ENCODE peak calls at places on chromosomes 2 and 18, in five cellular contexts. D is adrenal gland, V is fibroblast of pulmonary artery, M is colonic mucosa, L is dorsolateral prefrontal cortex. U is an unnamed sample.
A peak's percentile ranks its signal among the peaks of the same experiment; 100 is the strongest.

GRCh38 chr18:57122906-57123510 is 23.9 kb upstream of the BOD1L2 start:
- DNase-seq in V (no peak), L (no peak), D (no peak), M (no peak), U (no peak)

GRCh38 chr2:230060672-230061293 is 7.9 kb downstream of the SLC16A14 start:
- DNase-seq in M (no peak), L (no peak), D (no peak), V (no peak), U (no peak)

GRCh38 chr18:56770873-56771272 is 119.7 kb downstream of the WDR7 start:
- DNase-seq in D (no peak), M (no peak), V (peak; percentile 27), L (no peak), U (no peak)

GRCh38 chr2:181471783-181472182 is 14.6 kb downstream of the ITGA4 start:
- DNase-seq in V (no peak), D (no peak), L (no peak), M (no peak), U (no peak)

GRCh38 chr2:64936809-64937208 is 52.4 kb upstream of the SLC1A4 start:
- DNase-seq in D (no peak), M (no peak), V (no peak), L (no peak), U (no peak)

GRCh38 chr18:3340682-3341097 is 78.8 kb downstream of the MYL12B start:
- DNase-seq in L (no peak), M (no peak), V (peak; percentile 39), D (no peak), U (no peak)

GRCh38 chr2:20916604-20917286 is 93.8 kb upstream of the LDAH start:
- DNase-seq in M (no peak), L (peak; percentile 89), V (peak; percentile 6), D (peak; percentile 56), U (peak; percentile 4)

GRCh38 chr18:5519448-5520362 is 24.1 kb downstream of the EPB41L3 start:
- DNase-seq in V (peak; percentile 69), M (no peak), D (no peak), L (no peak), U (no peak)

GRCh38 chr2:51650769-51651168 is 618.8 kb upstream of the NRXN1 start:
- DNase-seq in V (no peak), L (no peak), M (no peak), D (no peak), U (no peak)

DNA sequence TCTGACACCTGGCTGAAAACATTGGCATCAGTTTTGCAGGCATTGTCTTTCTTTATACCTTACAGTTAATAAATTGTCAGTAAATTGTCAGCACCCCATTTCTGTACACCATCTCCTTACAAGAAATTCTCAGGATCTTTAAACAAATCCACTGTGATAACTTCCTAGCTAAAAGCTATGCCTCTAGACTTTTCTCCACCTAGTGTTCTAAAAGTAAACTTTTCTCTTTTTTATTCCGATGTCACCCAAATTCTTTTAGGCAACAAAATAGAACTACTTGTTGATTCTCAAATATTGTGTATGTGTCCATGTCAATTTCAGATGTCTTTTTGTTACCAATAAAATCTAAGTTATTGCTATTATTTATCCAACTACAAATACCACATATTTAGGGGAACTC is 617.4 kb upstream of the NRXN1 start:
- DNase-seq in V (no peak), L (no peak), D (no peak), M (no peak), U (no peak)
- TF ChIP-seq CTCF in V (peak; percentile 1), L (no peak), D (no peak), M (no peak), U (no peak)

DNA sequence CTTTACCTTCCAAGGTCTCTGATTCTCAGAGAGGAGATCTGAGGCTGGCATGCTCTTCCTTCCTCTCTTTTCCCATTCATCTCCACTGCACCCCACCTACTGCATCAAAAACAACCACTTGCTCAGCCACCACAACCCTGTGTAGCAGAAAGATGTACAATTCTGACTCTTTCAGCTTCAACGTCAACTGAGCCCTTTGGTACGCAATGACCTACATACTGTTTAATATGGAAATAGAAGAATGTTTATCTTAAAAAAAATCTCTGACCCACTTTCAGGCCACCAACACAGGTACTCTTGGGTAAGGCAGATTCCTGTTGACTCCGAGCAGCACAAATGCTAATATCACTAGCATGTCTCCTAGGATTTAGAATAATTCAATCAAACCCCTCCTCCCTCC is 76.2 kb upstream of the AFF3 start:
- DNase-seq in V (no peak), D (no peak), M (no peak), L (no peak), U (no peak)
- H3K4me3 ChIP-seq in V (no peak overlapping the region), D (no peak overlapping the region), M (no peak overlapping the region), L (no peak overlapping the region), U (no peak overlapping the region)

GRCh38 chr2:191230174-191230573 is 15.0 kb upstream of the MYO1B start:
- DNase-seq in L (no peak), V (peak; percentile 70), M (no peak), D (no peak), U (peak; percentile 79)

GRCh38 chr2:191233533-191233932 is 11.7 kb upstream of the MYO1B start:
- DNase-seq in L (no peak), V (no peak), D (no peak), M (no peak), U (no peak)

GRCh38 chr2:191228861-191229260 is 16.3 kb upstream of the MYO1B start:
- DNase-seq in M (no peak), V (no peak), D (no peak), L (no peak), U (no peak)

GRCh38 chr2:191234456-191234855 is 10.7 kb upstream of the MYO1B start:
- DNase-seq in V (no peak), D (no peak), M (no peak), L (no peak), U (no peak)

GRCh38 chr2:191231995-191232394 is 13.2 kb upstream of the MYO1B start:
- DNase-seq in M (no peak), D (no peak), V (peak; percentile 63), L (no peak), U (no peak)
- TF ChIP-seq CTCF in M (peak; percentile 20), D (peak; percentile 22), V (peak; percentile 67), L (peak; percentile 28), U (peak; percentile 58)

GRCh38 chr18:62522178-62522509 is 681 bp upstream of the ZCCHC2 start:
- DNase-seq in M (no peak), D (no peak), V (no peak), L (no peak), U (no peak)

GRCh38 chr18:62522510-62523254 is at the start of gene ZCCHC2:
- DNase-seq in V (peak; percentile 97), L (peak; percentile 99), M (peak; percentile 99), D (peak; percentile 98), U (peak; percentile 75)

GRCh38 chr18:62523631-62524442 is 1.0 kb downstream of the ZCCHC2 start:
- DNase-seq in M (peak; percentile 38), D (peak; percentile 72), V (peak; percentile 58), L (peak; percentile 45), U (no peak)

GRCh38 chr18:62524443-62525200 is 1.8 kb downstream of the ZCCHC2 start:
- DNase-seq in D (peak; percentile 64), V (peak; percentile 45), M (peak; percentile 69), L (peak; percentile 67), U (no peak)

GRCh38 chr18:62523255-62523588 is 397 bp downstream of the ZCCHC2 start:
- DNase-seq in V (no peak), D (no peak), M (no peak), L (no peak), U (no peak)
- H3K4me3 ChIP-seq in V (peak overlapping the region; percentile 80), D (no peak overlapping the region), M (peak overlapping the region; percentile 92), L (peak overlapping the region; percentile 95), U (peak overlapping the region; percentile 76)

GRCh38 chr2:137096187-137096586 is 330.8 kb downstream of the THSD7B start:
- DNase-seq in D (no peak), M (no peak), L (no peak), V (no peak), U (no peak)

GRCh38 chr2:137093116-137093515 is 327.8 kb downstream of the THSD7B start:
- DNase-seq in D (no peak), L (no peak), V (no peak), M (no peak), U (no peak)

GRCh38 chr2:137091704-137092103 is 326.4 kb downstream of the THSD7B start:
- DNase-seq in M (no peak), D (no peak), L (no peak), V (peak; percentile 0), U (no peak)

GRCh38 chr2:137096693-137097092 is 331.3 kb downstream of the THSD7B start:
- DNase-seq in L (no peak), V (no peak), D (no peak), M (no peak), U (no peak)
- TF ChIP-seq CTCF in L (no peak), V (no peak), D (no peak), M (no peak), U (no peak)

DNA sequence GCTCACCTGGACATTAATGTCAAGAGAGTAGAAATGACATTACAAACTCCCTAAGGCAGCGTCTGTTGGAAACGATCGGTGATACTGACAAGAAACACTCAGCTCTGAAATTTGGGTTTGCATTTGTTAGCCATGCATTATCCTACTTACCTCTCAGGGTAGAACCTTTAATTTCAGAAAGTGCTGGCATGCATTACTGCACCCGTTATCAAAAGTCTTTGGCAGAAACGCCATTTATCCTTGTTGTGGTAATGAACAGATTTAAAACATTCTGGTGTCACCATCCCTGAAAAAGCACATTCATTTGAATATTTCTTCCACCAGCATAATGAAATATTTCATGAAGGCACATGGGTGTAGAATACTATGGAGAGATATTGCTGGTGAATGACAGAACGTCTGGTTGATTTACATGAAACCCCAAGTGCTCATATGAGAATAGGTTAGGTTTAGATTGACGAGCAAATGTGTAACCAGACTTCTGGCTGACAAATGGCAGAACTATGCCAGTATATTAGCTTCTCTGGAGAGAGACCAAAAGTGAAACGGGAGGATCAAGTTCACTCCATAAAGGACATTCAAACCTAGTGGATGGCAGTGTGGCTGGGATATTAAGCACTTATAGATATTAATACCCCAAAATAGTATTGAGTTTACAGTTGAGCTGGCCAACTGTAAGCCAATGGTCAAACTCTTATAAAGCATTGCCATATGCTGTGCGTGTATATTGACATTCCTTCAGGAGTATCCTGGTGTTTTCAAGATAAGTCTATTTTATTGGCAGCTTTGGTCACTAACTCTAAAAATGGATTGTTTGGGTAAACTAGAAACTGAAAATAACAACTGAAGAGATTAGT is 53.6 kb upstream of the ITGB6 start:
- DNase-seq in D (no peak), L (no peak), V (no peak), M (no peak), U (no peak)
- H3K4me3 ChIP-seq in D (no peak overlapping the region), L (no peak overlapping the region), V (no peak overlapping the region), M (no peak overlapping the region), U (no peak overlapping the region)

GRCh38 chr18:28357785-28358401 is 181.0 kb upstream of the CDH2 start:
- DNase-seq in V (no peak), D (no peak), M (no peak), L (no peak), U (peak; percentile 19)
- TF ChIP-seq CTCF in V (peak; percentile 16), D (no peak), M (no peak), L (peak; percentile 18), U (peak; percentile 46)